ENCODE peak calls at places on chromosome 17, in five cellular contexts. One of them, this sample, is unnamed.

GRCh38 chr17:72976971-72977767 is 115.3 kb downstream of the SLC39A11 start:
- DNase-seq in gastrocnemius medialis: peak; percentile 23
- DNase-seq in heart right ventricle: peak; percentile 40
- DNase-seq in left colon: peak; percentile 17
- DNase-seq in fibroblast of the conjunctiva: peak; percentile 64
- DNase-seq in this sample: no peak

GRCh38 chr17:20072692-20072992 is 63.5 kb downstream of the SPECC1 start:
- DNase-seq in left colon: no peak
- DNase-seq in gastrocnemius medialis: no peak
- DNase-seq in fibroblast of the conjunctiva: no peak
- DNase-seq in heart right ventricle: no peak
- DNase-seq in this sample: no peak

GRCh38 chr17:82933006-82933310 is 93.1 kb upstream of the ZNF750 start:
- DNase-seq in heart right ventricle: no peak
- DNase-seq in gastrocnemius medialis: no peak
- DNase-seq in fibroblast of the conjunctiva: no peak
- DNase-seq in left colon: no peak
- DNase-seq in this sample: no peak

GRCh38 chr17:18974407-18975149 is 22.6 kb downstream of the SLC5A10 start:
- DNase-seq in left colon: peak; percentile 11
- DNase-seq in fibroblast of the conjunctiva: no peak
- DNase-seq in gastrocnemius medialis: no peak
- DNase-seq in heart right ventricle: no peak
- DNase-seq in this sample: no peak

GRCh38 chr17:63399316-63399715 is 46.8 kb downstream of the CYB561 start:
- DNase-seq in heart right ventricle: no peak
- DNase-seq in gastrocnemius medialis: no peak
- DNase-seq in fibroblast of the conjunctiva: peak; percentile 62
- DNase-seq in left colon: no peak
- DNase-seq in this sample: no peak

GRCh38 chr17:57544381-57544780 is 200.7 kb downstream of the CCDC182 start:
- DNase-seq in fibroblast of the conjunctiva: no peak
- DNase-seq in gastrocnemius medialis: no peak
- DNase-seq in left colon: no peak
- DNase-seq in heart right ventricle: no peak
- DNase-seq in this sample: no peak

GRCh38 chr17:82217120-82217529 is 4.5 kb upstream of the CCDC57 start:
- DNase-seq in heart right ventricle: no peak
- DNase-seq in left colon: peak; percentile 41
- DNase-seq in gastrocnemius medialis: peak; percentile 36
- DNase-seq in fibroblast of the conjunctiva: no peak
- DNase-seq in this sample: no peak

GRCh38 chr17:2347805-2348685 is 10.7 kb downstream of the SGSM2 start:
- DNase-seq in left colon: peak; percentile 57
- DNase-seq in fibroblast of the conjunctiva: peak; percentile 44
- DNase-seq in gastrocnemius medialis: peak; percentile 91
- DNase-seq in heart right ventricle: no peak
- DNase-seq in this sample: no peak

GRCh38 chr17:58666858-58667267 is 25.0 kb downstream of the TEX14 start:
- DNase-seq in gastrocnemius medialis: peak; percentile 43
- DNase-seq in left colon: peak; percentile 87
- DNase-seq in fibroblast of the conjunctiva: no peak
- DNase-seq in heart right ventricle: peak; percentile 66
- DNase-seq in this sample: no peak

GRCh38 chr17:80743181-80743771 is 198.6 kb downstream of the RPTOR start:
- DNase-seq in gastrocnemius medialis: peak; percentile 79
- DNase-seq in left colon: no peak
- DNase-seq in heart right ventricle: no peak
- DNase-seq in fibroblast of the conjunctiva: no peak
- DNase-seq in this sample: no peak

GRCh38 chr17:68599091-68599872 is 1.9 kb downstream of the FAM20A start:
- DNase-seq in gastrocnemius medialis: peak; percentile 15
- DNase-seq in fibroblast of the conjunctiva: no peak
- DNase-seq in left colon: no peak
- DNase-seq in heart right ventricle: no peak
- DNase-seq in this sample: peak; percentile 77

This sample was measured in esophagus muscularis mucosa.